ENCODE peak calls at places on chromosomes 7 and 10, in seven cellular contexts. U is ovary, R is cardiac muscle cell, F is neuronal stem cell, C is MM.1S, L is fibroblast of lung, I is right lobe of liver. Z is an unnamed sample.

GRCh38 chr7:78062214-78062613 is 263.6 kb downstream of the PHTF2 start:
- DNase-seq in U (no peak), R (no peak), F (no peak), C (no peak), L (no peak), I (no peak), Z (no peak)

GRCh38 chr10:4195214-4195613 is 410.2 kb upstream of the KLF6 start:
- DNase-seq in U (no peak), R (no peak), F (no peak), C (no peak), L (peak), I (no peak), Z (no peak)

GRCh38 chr7:16652888-16653287 is 6.9 kb downstream of the BZW2 start:
- DNase-seq in U (no peak), R (no peak), F (no peak), C (no peak), L (no peak), I (no peak), Z (no peak)

GRCh38 chr10:22583683-22584082 is 130.7 kb downstream of the PIP4K2A start:
- DNase-seq in U (no peak), R (no peak), F (no peak), C (no peak), L (no peak), I (no peak), Z (no peak)

GRCh38 chr10:61825617-61826016 is 75.9 kb upstream of the ARID5B start:
- DNase-seq in U (no peak), R (no peak), F (no peak), C (no peak), L (no peak), I (no peak), Z (no peak)

GRCh38 chr7:158865462-158865922 is 9.1 kb downstream of the DYNC2I1 start:
- DNase-seq in U (no peak), R (no peak), F (no peak), C (no peak), L (no peak), I (no peak), Z (no peak)

GRCh38 chr7:114182837-114183236 is 231.8 kb upstream of the FOXP2 start:
- DNase-seq in U (no peak), R (peak), F (peak), C (no peak), L (no peak), I (no peak), Z (no peak)

GRCh38 chr7:157682064-157682945 is 345.5 kb downstream of the DNAJB6 start:
- DNase-seq in U (no peak), R (no peak), F (no peak), C (no peak), L (no peak), I (no peak), Z (no peak)

GRCh38 chr10:1395025-1395981 is 339.1 kb downstream of the WDR37 start:
- DNase-seq in U (no peak), R (no peak), F (no peak), C (no peak), L (no peak), I (no peak), Z (no peak)

GRCh38 chr10:48605786-48606529 is 1.1 kb upstream of the ARHGAP22 start:
- DNase-seq in U (no peak), R (no peak), F (no peak), C (no peak), L (no peak), I (no peak), Z (no peak)

GRCh38 chr7:128104109-128104742 is 73.0 kb upstream of the LRRC4 start:
- DNase-seq in U (peak), R (peak), F (no peak), C (no peak), L (peak), I (no peak), Z (no peak)

GRCh38 chr10:112227331-112227961 is 43.9 kb upstream of the GPAM start:
- DNase-seq in U (no peak), R (peak), F (no peak), C (no peak), L (peak), I (peak), Z (no peak)

GRCh38 chr10:123402656-123403055 is 248.5 kb downstream of the BUB3 start:
- DNase-seq in U (no peak), R (no peak), F (no peak), C (peak), L (no peak), I (no peak), Z (no peak)

GRCh38 chr10:96138102-96138501 is 8.0 kb downstream of the ZNF518A start:
- DNase-seq in U (no peak), R (no peak), F (no peak), C (no peak), L (no peak), I (no peak), Z (no peak)

GRCh38 chr7:27204851-27205322 is 5.0 kb upstream of the HOXA13 start:
- DNase-seq in U (no peak), R (no peak), F (no peak), C (no peak), L (no peak), I (no peak), Z (no peak)

GRCh38 chr7:105017263-105018051 is 3.5 kb downstream of the KMT2E start:
- DNase-seq in U (no peak), R (no peak), F (no peak), C (no peak), L (no peak), I (no peak), Z (no peak)

GRCh38 chr10:34231441-34232180 is 583.5 kb downstream of the PARD3 start:
- DNase-seq in U (no peak), R (peak), F (no peak), C (no peak), L (no peak), I (no peak), Z (no peak)

GRCh38 chr10:69428138-69428537 is 11.4 kb upstream of the TACR2 start:
- DNase-seq in U (no peak), R (no peak), F (no peak), C (no peak), L (no peak), I (no peak), Z (no peak)

GRCh38 chr10:49613160-49613881 is 516 bp upstream of the CHAT start:
- DNase-seq in U (no peak), R (no peak), F (no peak), C (no peak), L (no peak), I (no peak), Z (no peak)

GRCh38 chr10:79052311-79053080 is 16.3 kb upstream of the ZMIZ1 start:
- DNase-seq in U (peak), R (peak), F (peak), C (no peak), L (no peak), I (peak), Z (no peak)

GRCh38 chr7:4734587-4735365 is 40.6 kb upstream of the AP5Z1 start:
- DNase-seq in U (no peak), R (no peak), F (no peak), C (no peak), L (no peak), I (no peak), Z (peak)

GRCh38 chr10:127563718-127564553 is 14.8 kb downstream of the NPS start:
- DNase-seq in U (no peak), R (no peak), F (no peak), C (peak), L (no peak), I (no peak), Z (peak)

GRCh38 chr10:30052062-30052461 is 7.3 kb downstream of the JCAD start:
- DNase-seq in U (no peak), R (no peak), F (no peak), C (no peak), L (no peak), I (no peak), Z (no peak)

GRCh38 chr10:110107430-110107829 is 99.6 kb downstream of the ADD3 start:
- DNase-seq in U (no peak), R (no peak), F (no peak), C (no peak), L (no peak), I (no peak), Z (no peak)

GRCh38 chr7:43764039-43764789 is 5.7 kb downstream of the BLVRA start:
- DNase-seq in U (peak), R (peak), F (no peak), C (no peak), L (no peak), I (peak), Z (no peak)

GRCh38 chr10:130858626-130859025 is 452.9 kb downstream of the TCERG1L start:
- DNase-seq in U (no peak), R (no peak), F (no peak), C (no peak), L (no peak), I (no peak), Z (no peak)

GRCh38 chr7:7732566-7733290 is 14.3 kb upstream of the RPA3 start:
- DNase-seq in U (no peak), R (peak), F (peak), C (no peak), L (peak), I (no peak), Z (no peak)

GRCh38 chr10:45160266-45160665 is 155.1 kb downstream of the OR13A1 start:
- DNase-seq in U (no peak), R (peak), F (no peak), C (no peak), L (peak), I (no peak), Z (no peak)

GRCh38 chr10:67883710-67884312 is 645 bp upstream of the SIRT1 start:
- DNase-seq in U (peak), R (no peak), F (no peak), C (no peak), L (no peak), I (no peak), Z (no peak)

GRCh38 chr7:151245360-151246160 is 2.9 kb downstream of the SMARCD3 start:
- DNase-seq in U (peak), R (no peak), F (peak), C (peak), L (no peak), I (no peak), Z (no peak)

GRCh38 chr7:120441850-120442249 is 168.9 kb downstream of the KCND2 start:
- DNase-seq in U (no peak), R (no peak), F (no peak), C (peak), L (no peak), I (no peak), Z (no peak)

GRCh38 chr7:101553018-101553770 is 75.9 kb downstream of the MYL10 start:
- DNase-seq in U (no peak), R (no peak), F (no peak), C (no peak), L (no peak), I (no peak), Z (no peak)

GRCh38 chr10:122624546-122624945 is 64.0 kb downstream of the DMBT1 start:
- DNase-seq in U (no peak), R (no peak), F (no peak), C (no peak), L (no peak), I (no peak), Z (no peak)

GRCh38 chr10:125661418-125661941 is 21.5 kb downstream of the TEX36 start:
- DNase-seq in U (no peak), R (no peak), F (no peak), C (no peak), L (no peak), I (no peak), Z (no peak)

GRCh38 chr10:43594944-43595589 is 11.2 kb upstream of the ZNF485 start:
- DNase-seq in U (no peak), R (peak), F (no peak), C (peak), L (peak), I (peak), Z (no peak)

GRCh38 chr7:28406192-28406591 is 6.1 kb upstream of the CREB5 start:
- DNase-seq in U (no peak), R (peak), F (no peak), C (no peak), L (no peak), I (no peak), Z (no peak)

GRCh38 chr7:28407643-28408042 is 4.7 kb upstream of the CREB5 start:
- DNase-seq in U (no peak), R (peak), F (no peak), C (no peak), L (peak), I (no peak), Z (no peak)

GRCh38 chr7:28408974-28409715 is 3.2 kb upstream of the CREB5 start:
- DNase-seq in U (peak), R (peak), F (peak), C (peak), L (peak), I (peak), Z (peak)

GRCh38 chr7:28409716-28410627 is 2.3 kb upstream of the CREB5 start:
- DNase-seq in U (peak), R (peak), F (peak), C (no peak), L (peak), I (peak), Z (no peak)

GRCh38 chr7:28408105-28408973 is 4.0 kb upstream of the CREB5 start:
- DNase-seq in U (peak), R (no peak), F (peak), C (no peak), L (no peak), I (peak), Z (no peak)
- H3K27ac ChIP-seq in U (peak), R (no peak), F (no peak), C (no peak), L (peak), I (no peak), Z (peak)

GRCh38 chr7:108227360-108227749 is 97.2 kb upstream of the LAMB4 start:
- DNase-seq in U (no peak), R (no peak), F (no peak), C (no peak), L (no peak), I (no peak), Z (no peak)

GRCh38 chr7:108222236-108222892 is 92.2 kb upstream of the LAMB4 start:
- DNase-seq in U (no peak), R (peak), F (no peak), C (no peak), L (peak), I (no peak), Z (no peak)

GRCh38 chr7:108226723-108227359 is 96.7 kb upstream of the LAMB4 start:
- DNase-seq in U (no peak), R (no peak), F (no peak), C (no peak), L (no peak), I (no peak), Z (no peak)

GRCh38 chr7:108225531-108226181 is 95.5 kb upstream of the LAMB4 start:
- DNase-seq in U (no peak), R (no peak), F (no peak), C (no peak), L (no peak), I (no peak), Z (no peak)

DNA sequence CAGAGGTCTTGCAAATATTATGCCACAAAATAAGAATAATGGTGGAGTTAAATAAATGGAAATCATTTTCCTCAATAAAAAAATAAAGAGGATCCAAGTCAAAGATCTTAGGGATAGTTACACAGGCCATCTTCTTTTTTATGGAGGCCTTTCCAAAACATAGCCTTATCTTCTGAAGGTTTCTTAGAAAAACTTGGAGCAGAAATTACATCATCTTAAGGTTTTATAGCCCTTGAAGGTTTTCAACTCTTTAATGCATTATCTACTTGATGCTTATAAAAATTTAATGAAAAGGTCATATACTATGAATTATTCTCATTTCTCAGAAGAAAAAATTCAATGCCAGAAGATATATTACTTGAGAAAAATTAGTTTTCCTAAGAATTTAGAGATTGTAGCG is 94.2 kb upstream of the LAMB4 start:
- DNase-seq in U (no peak), R (no peak), F (no peak), C (no peak), L (no peak), I (no peak), Z (no peak)
- H3K27ac ChIP-seq in U (no peak), R (no peak), F (no peak), C (no peak), L (no peak), I (no peak), Z (no peak)

GRCh38 chr10:101233863-101234262 is 4.6 kb upstream of the LBX1 start:
- DNase-seq in U (no peak), R (no peak), F (no peak), C (no peak), L (no peak), I (no peak), Z (no peak)

GRCh38 chr10:101234333-101234732 is 5.1 kb upstream of the LBX1 start:
- DNase-seq in U (no peak), R (no peak), F (no peak), C (no peak), L (no peak), I (no peak), Z (no peak)

GRCh38 chr10:101237080-101237817 is 8.0 kb upstream of the LBX1 start:
- DNase-seq in U (no peak), R (no peak), F (no peak), C (no peak), L (no peak), I (no peak), Z (no peak)

GRCh38 chr10:101236376-101237079 is 7.3 kb upstream of the LBX1 start:
- DNase-seq in U (no peak), R (peak), F (no peak), C (no peak), L (peak), I (no peak), Z (no peak)

GRCh38 chr10:101235766-101236165 is 6.5 kb upstream of the LBX1 start:
- DNase-seq in U (no peak), R (no peak), F (no peak), C (no peak), L (no peak), I (no peak), Z (no peak)
- H3K27ac ChIP-seq in U (no peak), R (no peak), F (no peak), C (no peak), L (no peak), I (no peak), Z (no peak)

GRCh38 chr7:24922099-24922773 is 57.7 kb downstream of the OSBPL3 start:
- DNase-seq in U (no peak), R (no peak), F (no peak), C (no peak), L (no peak), I (no peak), Z (no peak)

GRCh38 chr7:24930856-24931255 is 49.1 kb downstream of the OSBPL3 start:
- DNase-seq in U (no peak), R (no peak), F (no peak), C (no peak), L (no peak), I (no peak), Z (no peak)

GRCh38 chr7:24923172-24923865 is 56.7 kb downstream of the OSBPL3 start:
- DNase-seq in U (no peak), R (no peak), F (no peak), C (no peak), L (no peak), I (no peak), Z (no peak)

GRCh38 chr7:24924375-24924774 is 55.6 kb downstream of the OSBPL3 start:
- DNase-seq in U (no peak), R (no peak), F (no peak), C (no peak), L (no peak), I (no peak), Z (no peak)

DNA sequence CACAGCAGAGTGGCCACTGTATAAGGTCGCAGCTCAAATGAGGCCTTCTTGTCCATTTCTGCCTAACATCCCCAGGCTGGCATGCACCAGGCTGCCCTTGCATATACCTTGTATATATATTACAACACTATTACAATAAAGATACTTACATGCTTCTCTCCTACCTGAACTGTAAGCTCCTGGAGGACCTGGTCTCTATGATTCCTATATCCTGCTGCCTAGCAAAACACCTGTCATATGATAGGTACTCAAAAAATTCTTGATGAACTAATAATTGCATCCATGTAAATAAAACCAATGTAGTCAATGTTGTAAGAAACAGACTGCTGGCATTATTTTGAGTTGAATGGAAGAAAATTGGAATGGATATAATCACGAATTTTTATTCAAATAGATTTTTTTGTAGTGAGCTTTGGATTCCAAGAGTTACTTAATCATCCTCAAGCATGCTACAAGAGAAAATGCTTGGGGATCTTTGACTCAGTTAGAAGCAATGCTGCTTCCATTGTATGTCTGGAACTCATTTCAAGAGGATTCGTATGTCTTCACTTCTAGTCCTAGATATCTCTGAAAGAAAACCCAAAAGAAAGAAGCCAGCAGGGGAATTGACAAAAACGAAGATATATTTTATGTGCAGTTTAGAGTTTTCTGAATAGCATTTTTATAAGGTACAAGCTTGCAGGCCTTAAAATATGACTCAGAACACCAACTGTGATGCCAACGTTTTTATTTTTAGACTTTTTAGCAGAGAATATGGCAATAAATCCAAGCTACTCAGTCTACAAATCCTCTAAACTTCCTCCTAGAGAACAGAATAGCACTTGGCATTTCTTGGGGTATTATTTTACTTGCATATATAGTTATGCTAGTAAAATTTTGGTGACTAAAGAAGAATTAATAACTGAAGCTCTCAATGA is 53.1 kb downstream of the OSBPL3 start:
- DNase-seq in U (no peak), R (peak), F (no peak), C (no peak), L (no peak), I (no peak), Z (no peak)
- H3K27ac ChIP-seq in U (no peak), R (no peak), F (no peak), C (no peak), L (no peak), I (no peak), Z (no peak)

GRCh38 chr10:100742067-100742771 is 3.2 kb upstream of the PAX2 start:
- DNase-seq in U (no peak), R (no peak), F (no peak), C (no peak), L (no peak), I (no peak), Z (no peak)
- H3K27ac ChIP-seq in U (no peak), R (no peak), F (no peak), C (no peak), L (no peak), I (no peak), Z (no peak)

GRCh38 chr10:92204238-92204637 is 86.6 kb downstream of the CPEB3 start:
- DNase-seq in U (no peak), R (no peak), F (no peak), C (no peak), L (no peak), I (no peak), Z (no peak)

GRCh38 chr10:92200564-92200963 is 90.3 kb downstream of the CPEB3 start:
- DNase-seq in U (no peak), R (no peak), F (no peak), C (no peak), L (no peak), I (no peak), Z (no peak)
- H3K27ac ChIP-seq in U (no peak), R (no peak), F (no peak), C (no peak), L (no peak), I (no peak), Z (no peak)

DNA sequence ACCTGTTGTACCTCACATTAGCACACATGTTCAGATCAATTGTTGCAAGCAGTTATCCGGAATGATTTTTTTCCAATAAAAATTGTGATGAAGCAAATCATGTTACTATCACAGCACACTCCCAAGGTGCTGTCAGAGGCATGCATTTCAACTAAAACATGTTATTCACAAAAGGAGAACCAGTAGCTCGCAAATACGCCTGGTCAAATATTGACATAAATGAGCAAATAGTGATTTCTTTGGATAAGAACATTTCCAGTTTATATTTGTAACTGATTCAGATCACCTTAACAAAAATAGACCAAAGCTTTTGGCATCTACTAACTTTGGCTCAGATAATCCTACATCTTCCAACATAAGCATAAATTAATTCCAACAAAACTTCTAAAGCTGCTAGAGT is 208.0 kb downstream of the SFMBT2 start:
- DNase-seq in U (no peak), R (no peak), F (no peak), C (no peak), L (no peak), I (no peak), Z (no peak)
- H3K27ac ChIP-seq in U (no peak), R (no peak), F (no peak), C (no peak), L (no peak), I (no peak), Z (no peak)